ENCODE peak calls at places on chromosomes 3 and 15, in four cellular contexts. One of them, this sample, is unnamed.
A peak's percentile ranks its signal among the peaks of the same experiment; 100 is the strongest.

GRCh38 chr3:81816473-81817260 is 55.2 kb upstream of the GBE1 start:
- DNase-seq in A549: no peak
- DNase-seq in endothelial cell of umbilical vein: no peak
- DNase-seq in transverse colon: no peak
- DNase-seq in this sample: no peak

GRCh38 chr3:48222616-48223513 is at the start of gene CAMP:
- DNase-seq in A549: no peak
- DNase-seq in endothelial cell of umbilical vein: no peak
- DNase-seq in transverse colon: peak; percentile 54
- DNase-seq in this sample: peak; percentile 65

GRCh38 chr15:73991726-73992593 is at the start of gene STOML1:
- DNase-seq in A549: peak; percentile 87
- DNase-seq in endothelial cell of umbilical vein: peak; percentile 90
- DNase-seq in transverse colon: peak; percentile 95
- DNase-seq in this sample: peak; percentile 92

GRCh38 chr3:13414040-13414729 is 5.9 kb downstream of the NUP210 start:
- DNase-seq in A549: no peak
- DNase-seq in endothelial cell of umbilical vein: no peak
- DNase-seq in transverse colon: peak; percentile 77
- DNase-seq in this sample: peak; percentile 43

GRCh38 chr3:124860599-124860998 is 26.6 kb downstream of the ITGB5 start:
- DNase-seq in A549: peak; percentile 70
- DNase-seq in endothelial cell of umbilical vein: peak; percentile 89
- DNase-seq in transverse colon: peak; percentile 58
- DNase-seq in this sample: peak; percentile 82

GRCh38 chr3:53109822-53110771 is 20.1 kb downstream of the RFT1 start:
- DNase-seq in A549: peak; percentile 41
- DNase-seq in endothelial cell of umbilical vein: peak; percentile 19
- DNase-seq in transverse colon: peak; percentile 66
- DNase-seq in this sample: no peak

GRCh38 chr3:7270731-7271130 is 409.8 kb downstream of the GRM7 start:
- DNase-seq in A549: no peak
- DNase-seq in endothelial cell of umbilical vein: no peak
- DNase-seq in transverse colon: no peak
- DNase-seq in this sample: no peak

GRCh38 chr3:188542196-188542595 is 388.2 kb downstream of the LPP start:
- DNase-seq in A549: no peak
- DNase-seq in endothelial cell of umbilical vein: peak; percentile 49
- DNase-seq in transverse colon: no peak
- DNase-seq in this sample: no peak

GRCh38 chr3:20511863-20512262 is 325.9 kb upstream of the SGO1 start:
- DNase-seq in A549: peak; percentile 9
- DNase-seq in endothelial cell of umbilical vein: peak; percentile 51
- DNase-seq in transverse colon: no peak
- DNase-seq in this sample: no peak

GRCh38 chr3:189787622-189788021 is 156.4 kb downstream of the TP63 start:
- DNase-seq in A549: no peak
- DNase-seq in endothelial cell of umbilical vein: peak; percentile 25
- DNase-seq in transverse colon: no peak
- DNase-seq in this sample: no peak

GRCh38 chr3:69770976-69771634 is 31.8 kb downstream of the MITF start:
- DNase-seq in A549: no peak
- DNase-seq in endothelial cell of umbilical vein: peak; percentile 47
- DNase-seq in transverse colon: no peak
- DNase-seq in this sample: no peak

GRCh38 chr3:196287405-196288140 is at the start of gene PCYT1A:
- DNase-seq in A549: peak; percentile 89
- DNase-seq in endothelial cell of umbilical vein: peak; percentile 94
- DNase-seq in transverse colon: peak; percentile 92
- DNase-seq in this sample: peak; percentile 92

GRCh38 chr15:84748274-84749110 is at the start of gene ZNF592:
- DNase-seq in A549: peak; percentile 60
- DNase-seq in endothelial cell of umbilical vein: peak; percentile 67
- DNase-seq in transverse colon: peak; percentile 89
- DNase-seq in this sample: peak; percentile 93

GRCh38 chr3:129245141-129245540 is 4.3 kb upstream of the COPG1 start:
- DNase-seq in A549: no peak
- DNase-seq in endothelial cell of umbilical vein: no peak
- DNase-seq in transverse colon: no peak
- DNase-seq in this sample: no peak

GRCh38 chr15:72540606-72541237 is 66.6 kb downstream of the ARIH1 start:
- DNase-seq in A549: no peak
- DNase-seq in endothelial cell of umbilical vein: no peak
- DNase-seq in transverse colon: no peak
- DNase-seq in this sample: no peak

GRCh38 chr15:90968434-90968833 is 13.8 kb downstream of the RCCD1 start:
- DNase-seq in A549: no peak
- DNase-seq in endothelial cell of umbilical vein: no peak
- DNase-seq in transverse colon: no peak
- DNase-seq in this sample: no peak

GRCh38 chr15:48806151-48806550 is 4.7 kb downstream of the CEP152 start:
- DNase-seq in A549: no peak
- DNase-seq in endothelial cell of umbilical vein: no peak
- DNase-seq in transverse colon: no peak
- DNase-seq in this sample: peak; percentile 34

GRCh38 chr3:4977001-4977888 is 2.0 kb upstream of the BHLHE40 start:
- DNase-seq in A549: peak; percentile 62
- DNase-seq in endothelial cell of umbilical vein: peak; percentile 92
- DNase-seq in transverse colon: peak; percentile 79
- DNase-seq in this sample: peak; percentile 94

GRCh38 chr15:45268135-45268534 is 16.1 kb downstream of the SLC28A2 start:
- DNase-seq in A549: no peak
- DNase-seq in endothelial cell of umbilical vein: no peak
- DNase-seq in transverse colon: peak; percentile 54
- DNase-seq in this sample: no peak

GRCh38 chr3:160695003-160695402 is 18.0 kb downstream of the ARL14 start:
- DNase-seq in A549: no peak
- DNase-seq in endothelial cell of umbilical vein: no peak
- DNase-seq in transverse colon: no peak
- DNase-seq in this sample: no peak

GRCh38 chr3:183252973-183253363 is at the start of gene B3GNT5:
- DNase-seq in A549: no peak
- DNase-seq in endothelial cell of umbilical vein: peak; percentile 16
- DNase-seq in transverse colon: peak; percentile 90
- DNase-seq in this sample: no peak

GRCh38 chr3:17023006-17023664 is 138.4 kb downstream of the PLCL2 start:
- DNase-seq in A549: no peak
- DNase-seq in endothelial cell of umbilical vein: peak; percentile 35
- DNase-seq in transverse colon: no peak
- DNase-seq in this sample: no peak

GRCh38 chr3:148036331-148036881 is 627.2 kb downstream of the ZIC1 start:
- DNase-seq in A549: no peak
- DNase-seq in endothelial cell of umbilical vein: peak; percentile 87
- DNase-seq in transverse colon: no peak
- DNase-seq in this sample: peak; percentile 17

GRCh38 chr15:84799511-84800187 is 17.5 kb upstream of the ALPK3 start:
- DNase-seq in A549: no peak
- DNase-seq in endothelial cell of umbilical vein: no peak
- DNase-seq in transverse colon: no peak
- DNase-seq in this sample: no peak

GRCh38 chr3:17373304-17373703 is 369.1 kb downstream of the TBC1D5 start:
- DNase-seq in A549: no peak
- DNase-seq in endothelial cell of umbilical vein: no peak
- DNase-seq in transverse colon: no peak
- DNase-seq in this sample: no peak

GRCh38 chr15:70880781-70881180 is 11.5 kb downstream of the THAP10 start:
- DNase-seq in A549: no peak
- DNase-seq in endothelial cell of umbilical vein: no peak
- DNase-seq in transverse colon: no peak
- DNase-seq in this sample: no peak

GRCh38 chr3:71304684-71305083 is 278.8 kb downstream of the FOXP1 start:
- DNase-seq in A549: no peak
- DNase-seq in endothelial cell of umbilical vein: peak; percentile 86
- DNase-seq in transverse colon: peak; percentile 22
- DNase-seq in this sample: no peak

GRCh38 chr3:71305246-71306206 is 278.0 kb downstream of the FOXP1 start:
- DNase-seq in A549: no peak
- DNase-seq in endothelial cell of umbilical vein: peak; percentile 71
- DNase-seq in transverse colon: peak; percentile 19
- DNase-seq in this sample: peak; percentile 37

GRCh38 chr3:71302604-71303003 is 280.9 kb downstream of the FOXP1 start:
- DNase-seq in A549: no peak
- DNase-seq in endothelial cell of umbilical vein: no peak
- DNase-seq in transverse colon: no peak
- DNase-seq in this sample: no peak

GRCh38 chr3:71303627-71304260 is 279.8 kb downstream of the FOXP1 start:
- DNase-seq in A549: no peak
- DNase-seq in endothelial cell of umbilical vein: peak; percentile 35
- DNase-seq in transverse colon: peak; percentile 24
- DNase-seq in this sample: no peak

DNA sequence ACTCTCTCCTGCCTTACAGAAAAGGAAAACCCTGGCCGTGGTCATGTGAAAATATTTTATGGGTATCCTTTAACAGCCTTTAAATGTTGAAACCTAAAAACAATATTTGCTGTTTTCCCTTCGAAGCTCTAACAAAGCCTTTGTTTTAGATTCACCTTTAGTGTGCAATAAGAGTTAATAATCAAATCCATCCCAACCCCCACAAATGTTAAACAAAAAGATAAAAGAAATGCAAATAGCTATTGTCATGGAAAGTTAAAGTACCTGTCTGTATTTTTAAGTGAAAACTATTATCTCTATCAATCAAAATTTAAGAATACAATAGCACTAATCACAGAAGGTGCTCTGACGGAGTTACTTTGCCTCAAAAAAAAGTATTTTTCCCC is 279.3 kb downstream of the FOXP1 start:
- DNase-seq in A549: no peak
- DNase-seq in endothelial cell of umbilical vein: no peak
- DNase-seq in transverse colon: no peak
- DNase-seq in this sample: no peak
- H3K27ac ChIP-seq in A549: no peak overlapping the region
- H3K27ac ChIP-seq in endothelial cell of umbilical vein: no peak overlapping the region
- H3K27ac ChIP-seq in transverse colon: peak overlapping the region; percentile 68
- H3K27ac ChIP-seq in this sample: peak overlapping the region; percentile 67

GRCh38 chr3:146100180-146100579 is 60.8 kb downstream of the PLOD2 start:
- DNase-seq in A549: no peak
- DNase-seq in endothelial cell of umbilical vein: no peak
- DNase-seq in transverse colon: no peak
- DNase-seq in this sample: no peak

GRCh38 chr3:146099316-146099715 is 61.7 kb downstream of the PLOD2 start:
- DNase-seq in A549: no peak
- DNase-seq in endothelial cell of umbilical vein: no peak
- DNase-seq in transverse colon: no peak
- DNase-seq in this sample: no peak

GRCh38 chr3:146104068-146104467 is 56.9 kb downstream of the PLOD2 start:
- DNase-seq in A549: no peak
- DNase-seq in endothelial cell of umbilical vein: no peak
- DNase-seq in transverse colon: no peak
- DNase-seq in this sample: no peak

GRCh38 chr3:146101538-146101937 is 59.4 kb downstream of the PLOD2 start:
- DNase-seq in A549: no peak
- DNase-seq in endothelial cell of umbilical vein: peak; percentile 40
- DNase-seq in transverse colon: no peak
- DNase-seq in this sample: no peak

GRCh38 chr3:146100825-146101444 is 60.0 kb downstream of the PLOD2 start:
- DNase-seq in A549: no peak
- DNase-seq in endothelial cell of umbilical vein: peak; percentile 80
- DNase-seq in transverse colon: no peak
- DNase-seq in this sample: no peak
- TF ChIP-seq CTCF in A549: no peak
- TF ChIP-seq CTCF in endothelial cell of umbilical vein: no peak
- TF ChIP-seq CTCF in transverse colon: no peak
- TF ChIP-seq CTCF in this sample: no peak

DNA sequence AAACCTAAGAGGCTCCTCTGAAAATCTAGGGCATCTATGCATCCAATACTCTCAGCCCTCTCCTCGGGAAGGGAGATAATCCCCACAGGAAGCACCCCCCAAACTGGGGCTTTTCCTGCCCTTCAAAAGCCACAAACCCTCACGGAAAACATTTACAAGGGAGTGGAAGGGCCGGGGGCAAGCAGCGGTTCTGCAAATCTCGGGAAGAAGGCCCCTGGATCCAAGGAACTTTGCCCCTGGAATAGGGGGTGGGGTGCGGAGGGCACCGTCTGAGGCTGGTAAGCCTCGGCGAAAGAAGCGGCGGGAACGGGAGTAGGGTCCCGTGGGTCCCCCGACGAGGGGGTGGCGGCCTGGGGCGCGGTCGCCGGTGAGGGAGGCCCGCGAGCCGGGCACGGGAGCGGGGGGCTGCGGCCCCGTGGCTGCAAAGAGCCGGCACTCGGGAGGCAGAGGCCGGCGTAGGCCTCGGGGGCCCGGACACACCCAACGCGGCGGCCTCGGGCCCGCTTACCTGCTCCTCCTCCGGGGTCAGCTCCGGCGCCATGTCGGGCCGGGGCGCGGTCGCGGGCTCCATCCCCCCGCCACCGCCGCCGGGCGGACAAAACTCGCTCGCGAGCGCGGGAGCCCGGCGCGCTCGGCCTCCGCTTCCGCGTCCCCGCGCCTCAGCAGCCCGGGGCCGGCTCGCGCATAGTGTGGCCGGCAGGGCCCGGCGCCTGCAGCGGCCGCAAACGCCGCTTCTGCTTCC is 738 bp downstream of the PTPN9 start:
- DNase-seq in A549: no peak
- DNase-seq in endothelial cell of umbilical vein: peak; percentile 11
- DNase-seq in transverse colon: peak; percentile 44
- DNase-seq in this sample: peak; percentile 34
- TF ChIP-seq POLR2A in A549: peak; percentile 28
- TF ChIP-seq POLR2A in endothelial cell of umbilical vein: peak; percentile 40
- TF ChIP-seq POLR2A in transverse colon: no peak
- TF ChIP-seq POLR2A in this sample: no peak

DNA sequence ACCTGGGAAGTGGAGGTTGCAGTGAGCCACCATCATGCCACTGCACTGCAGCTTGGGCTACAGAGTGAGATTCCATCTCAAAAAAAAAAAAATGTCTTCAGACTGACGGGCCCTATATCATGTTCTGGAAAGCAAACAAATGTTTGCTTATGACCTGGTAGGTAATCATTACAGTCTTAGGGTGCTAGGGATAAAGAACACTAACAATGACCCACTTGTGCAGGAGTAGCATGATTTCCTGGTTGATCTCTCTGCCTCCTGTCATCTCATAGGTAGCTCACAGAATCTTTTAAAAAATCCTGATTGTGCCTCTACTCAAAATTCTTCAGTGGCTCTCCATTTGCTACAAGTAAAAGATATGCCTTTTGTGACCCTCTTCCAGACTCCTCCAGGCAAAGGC is 74.5 kb upstream of the TSPAN3 start:
- DNase-seq in A549: no peak
- DNase-seq in endothelial cell of umbilical vein: no peak
- DNase-seq in transverse colon: no peak
- DNase-seq in this sample: no peak
- H3K27ac ChIP-seq in A549: no peak overlapping the region
- H3K27ac ChIP-seq in endothelial cell of umbilical vein: no peak overlapping the region
- H3K27ac ChIP-seq in transverse colon: peak overlapping the region; percentile 60
- H3K27ac ChIP-seq in this sample: no peak overlapping the region

GRCh38 chr3:139353920-139354556 is 10.2 kb downstream of the MRPS22 start:
- DNase-seq in A549: peak; percentile 53
- DNase-seq in endothelial cell of umbilical vein: peak; percentile 65
- DNase-seq in transverse colon: no peak
- DNase-seq in this sample: no peak
- TF ChIP-seq CTCF in A549: peak; percentile 65
- TF ChIP-seq CTCF in endothelial cell of umbilical vein: peak; percentile 77
- TF ChIP-seq CTCF in transverse colon: peak; percentile 54
- TF ChIP-seq CTCF in this sample: no peak